ENCODE peak calls at places on chromosomes 13 and 19, in seven cellular contexts. Z is nephron progenitor cell; V is NCI-H1417 treated with DMSO at 0.1 percent for 48 hours; K is activated B cell treated with CpG ODN at 0.5 μM for 24 hours; X is left ventricle myocardium inferior; R is HFF-Myc; M is activated CD4-positive, alpha-beta T cell treated with anti-CD3 and anti-CD28 coated beads, Interleukin-2, amount 10 ng/mL, durations not matched to agents 7 days and 5 days. S is an unnamed sample.
A peak's percentile ranks its signal among the peaks of the same experiment; 100 is the strongest.

GRCh38 chr19:17475541-17476115 is 5.3 kb downstream of the SLC27A1 start:
- DNase-seq in Z (no peak), V (no peak), K (no peak), X (peak; percentile 67), R (no peak), M (no peak), S (no peak)

GRCh38 chr13:48993150-48993549 is 17.4 kb downstream of the FNDC3A start:
- DNase-seq in Z (no peak), V (no peak), K (no peak), X (no peak), R (no peak), M (no peak), S (no peak)

GRCh38 chr13:47555235-47555634 is 445.8 kb downstream of the SUCLA2 start:
- DNase-seq in Z (no peak), V (no peak), K (no peak), X (no peak), R (no peak), M (no peak), S (no peak)

GRCh38 chr19:51735759-51736449 is 12.1 kb upstream of the HAS1 start:
- DNase-seq in Z (no peak), V (no peak), K (no peak), X (peak; percentile 31), R (no peak), M (no peak), S (no peak)

GRCh38 chr13:20173121-20173746 is 12.4 kb upstream of the GJA3 start:
- DNase-seq in Z (no peak), V (no peak), K (no peak), X (no peak), R (no peak), M (no peak), S (no peak)

GRCh38 chr13:110301606-110302131 is 5.3 kb downstream of the COL4A1 start:
- DNase-seq in Z (no peak), V (no peak), K (no peak), X (no peak), R (no peak), M (no peak), S (no peak)

GRCh38 chr19:39180749-39181148 is 16.0 kb upstream of the NCCRP1 start:
- DNase-seq in Z (no peak), V (no peak), K (no peak), X (no peak), R (no peak), M (no peak), S (no peak)

GRCh38 chr19:29539131-29539530 is 13.3 kb downstream of the VSTM2B start:
- DNase-seq in Z (no peak), V (no peak), K (no peak), X (no peak), R (no peak), M (no peak), S (no peak)

GRCh38 chr13:30932481-30933333 is at the start of gene TEX26:
- DNase-seq in Z (peak; percentile 81), V (no peak), K (no peak), X (no peak), R (no peak), M (no peak), S (no peak)

GRCh38 chr19:46181386-46181774 is 33.3 kb downstream of the IGFL2 start:
- DNase-seq in Z (no peak), V (no peak), K (no peak), X (no peak), R (no peak), M (no peak), S (no peak)

GRCh38 chr19:10553087-10553667 is 9.5 kb downstream of the ATG4D start:
- DNase-seq in Z (no peak), V (no peak), K (no peak), X (no peak), R (no peak), M (no peak), S (no peak)

GRCh38 chr19:54248016-54248601 is 5.5 kb upstream of the LILRA6 start:
- DNase-seq in Z (no peak), V (no peak), K (no peak), X (no peak), R (no peak), M (peak; percentile 20), S (no peak)

GRCh38 chr19:50377051-50377441 is 789 bp downstream of the NR1H2 start:
- DNase-seq in Z (peak; percentile 66), V (no peak), K (no peak), X (no peak), R (no peak), M (peak; percentile 58), S (no peak)

GRCh38 chr19:38326591-38326990 is 6.9 kb downstream of the KCNK6 start:
- DNase-seq in Z (no peak), V (no peak), K (no peak), X (no peak), R (no peak), M (no peak), S (no peak)

GRCh38 chr13:47859129-47859528 is 141.9 kb downstream of the SUCLA2 start:
- DNase-seq in Z (no peak), V (no peak), K (no peak), X (no peak), R (peak; percentile 16), M (no peak), S (no peak)

GRCh38 chr19:48991823-48992570 is 1.1 kb downstream of the GYS1 start:
- DNase-seq in Z (no peak), V (no peak), K (no peak), X (peak; percentile 63), R (no peak), M (no peak), S (no peak)

GRCh38 chr13:38849316-38849715 is 141.3 kb downstream of the STOML3 start:
- DNase-seq in Z (no peak), V (no peak), K (no peak), X (no peak), R (no peak), M (no peak), S (no peak)

GRCh38 chr13:98996046-98996445 is 18.2 kb upstream of the DOCK9 start:
- DNase-seq in Z (no peak), V (no peak), K (no peak), X (no peak), R (no peak), M (no peak), S (no peak)

GRCh38 chr19:57671124-57671895 is 2.6 kb downstream of the ZSCAN4 start:
- DNase-seq in Z (no peak), V (no peak), K (no peak), X (no peak), R (no peak), M (no peak), S (no peak)

GRCh38 chr19:12731337-12731736 is 3.1 kb downstream of the TRIR start:
- DNase-seq in Z (no peak), V (no peak), K (no peak), X (no peak), R (no peak), M (no peak), S (no peak)

GRCh38 chr19:33125929-33126388 is 6.0 kb upstream of the WDR88 start:
- DNase-seq in Z (peak; percentile 53), V (no peak), K (peak; percentile 21), X (no peak), R (peak; percentile 48), M (peak; percentile 70), S (no peak)

GRCh38 chr13:114315074-114315785 is 927 bp downstream of the CHAMP1 start:
- DNase-seq in Z (no peak), V (no peak), K (no peak), X (no peak), R (no peak), M (no peak), S (no peak)

GRCh38 chr19:3632739-3633558 is 6.4 kb upstream of the CACTIN start:
- DNase-seq in Z (no peak), V (no peak), K (no peak), X (no peak), R (no peak), M (no peak), S (no peak)

GRCh38 chr13:43307921-43308433 is 284.6 kb downstream of the DNAJC15 start:
- DNase-seq in Z (peak; percentile 37), V (no peak), K (no peak), X (peak; percentile 87), R (peak; percentile 85), M (no peak), S (no peak)

GRCh38 chr19:46900341-46900740 is 39.5 kb downstream of the ARHGAP35 start:
- DNase-seq in Z (no peak), V (no peak), K (no peak), X (no peak), R (no peak), M (no peak), S (no peak)

GRCh38 chr13:32314968-32315254 is 252 bp downstream of the ZAR1L start:
- DNase-seq in Z (no peak), V (no peak), K (no peak), X (no peak), R (no peak), M (peak; percentile 69), S (no peak)

GRCh38 chr13:103703246-103703645 is 637.0 kb upstream of the SLC10A2 start:
- DNase-seq in Z (no peak), V (no peak), K (no peak), X (no peak), R (no peak), M (no peak), S (no peak)

GRCh38 chr19:15264061-15264932 is 32.0 kb upstream of the EPHX3 start:
- DNase-seq in Z (peak; percentile 82), V (no peak), K (peak; percentile 72), X (peak; percentile 77), R (no peak), M (peak; percentile 73), S (no peak)

GRCh38 chr13:113926951-113927660 is 46.8 kb downstream of the C13orf46 start:
- DNase-seq in Z (no peak), V (no peak), K (peak; percentile 6), X (peak; percentile 64), R (no peak), M (no peak), S (no peak)

GRCh38 chr19:10699650-10700335 is 1.4 kb upstream of the QTRT1 start:
- DNase-seq in Z (peak; percentile 64), V (no peak), K (peak; percentile 28), X (no peak), R (no peak), M (peak; percentile 84), S (no peak)

GRCh38 chr19:1168877-1169791 is 4.9 kb downstream of the SBNO2 start:
- DNase-seq in Z (peak; percentile 66), V (no peak), K (no peak), X (no peak), R (no peak), M (no peak), S (no peak)

GRCh38 chr19:30011051-30011578 is 69.1 kb downstream of the URI1 start:
- DNase-seq in Z (peak; percentile 5), V (no peak), K (no peak), X (no peak), R (no peak), M (no peak), S (no peak)

GRCh38 chr13:112700291-112701060 is 10.6 kb downstream of the ATP11A start:
- DNase-seq in Z (no peak), V (no peak), K (no peak), X (no peak), R (no peak), M (no peak), S (no peak)

GRCh38 chr13:24625324-24625723 is 54.9 kb upstream of the ATP12A start:
- DNase-seq in Z (no peak), V (no peak), K (no peak), X (no peak), R (no peak), M (no peak), S (no peak)

GRCh38 chr19:40982594-40983101 is 8.4 kb upstream of the CYP2B6 start:
- DNase-seq in Z (no peak), V (no peak), K (no peak), X (no peak), R (no peak), M (no peak), S (no peak)

S was measured in NCI-H1436 treated with DMSO at 0.1 percent for 48 hours.